ENCODE peak calls at places on chromosomes 13 and 19, in seven cellular contexts. M is CD8-positive, alpha-beta memory T cell; D is activated CD4-positive, CD25-positive, alpha-beta regulatory T cell treated with anti-CD3 and anti-CD28 coated beads, Interleukin-2, amount 50 U/mL, for 16 hours; Y is lower leg skin; Q is mesothelial cell of epicardium; J is activated CD4-positive, alpha-beta T cell treated with anti-CD3 and anti-CD28 coated beads for 1 hour; E is thyroid gland. L is an unnamed sample.

GRCh38 chr13:49954674-49955455 is 18.7 kb upstream of the SPRYD7 start:
- DNase-seq in M (no peak), D (no peak), Y (no peak), Q (no peak), J (no peak), E (no peak), L (no peak)

GRCh38 chr13:64877176-64877575 is 2353.0 kb downstream of the PCDH9 start:
- DNase-seq in M (no peak), D (no peak), Y (no peak), Q (no peak), J (no peak), E (no peak), L (no peak)

GRCh38 chr19:18939922-18940775 is 868 bp downstream of the HOMER3 start:
- DNase-seq in M (no peak), D (no peak), Y (peak; percentile 44), Q (no peak), J (no peak), E (peak; percentile 77), L (peak; percentile 80)

GRCh38 chr19:13103585-13103923 is 896 bp upstream of the LYL1 start:
- DNase-seq in M (no peak), D (no peak), Y (no peak), Q (no peak), J (no peak), E (no peak), L (no peak)

GRCh38 chr19:38062959-38063786 is 156.2 kb downstream of the SIPA1L3 start:
- DNase-seq in M (no peak), D (no peak), Y (no peak), Q (no peak), J (no peak), E (peak; percentile 65), L (no peak)

GRCh38 chr13:49814551-49815270 is 22.2 kb upstream of the KPNA3 start:
- DNase-seq in M (no peak), D (no peak), Y (no peak), Q (no peak), J (no peak), E (no peak), L (no peak)

GRCh38 chr19:48754950-48755645 is at the start of gene FGF21:
- DNase-seq in M (no peak), D (no peak), Y (no peak), Q (no peak), J (no peak), E (no peak), L (no peak)

GRCh38 chr13:43300817-43301216 is 277.4 kb downstream of the DNAJC15 start:
- DNase-seq in M (no peak), D (no peak), Y (no peak), Q (no peak), J (no peak), E (no peak), L (no peak)

GRCh38 chr13:76879211-76879875 is 6.9 kb downstream of the KCTD12 start:
- DNase-seq in M (no peak), D (peak; percentile 10), Y (peak; percentile 83), Q (no peak), J (peak; percentile 50), E (peak; percentile 22), L (peak; percentile 57)

GRCh38 chr19:39405930-39406655 is 554 bp upstream of the ZFP36 start:
- DNase-seq in M (peak; percentile 77), D (peak; percentile 75), Y (no peak), Q (no peak), J (peak; percentile 92), E (no peak), L (no peak)